ENCODE peak calls at places on chromosome 11, in eight cellular contexts. Q is cardiac muscle cell; Z is AG08395; F is A549; H is Ammon's horn; T is activated T-helper 9 cell treated with anti-CD3 and anti-CD28 coated beads, Interleukin-2, amount 50 U/mL, for 16 hours; L is fibroblast of the aortic adventitia; J is sciatic nerve. W is an unnamed sample.

GRCh38 chr11:96145163-96145585 is 197.8 kb downstream of the MAML2 start:
- DNase-seq in Q (no peak), Z (no peak), F (no peak), H (no peak), T (no peak), L (peak; percentile 33), J (no peak), W (no peak)

GRCh38 chr11:65013130-65013691 is 749 bp upstream of the ARL2 start:
- DNase-seq in Q (no peak), Z (peak; percentile 94), F (peak; percentile 94), H (peak; percentile 91), T (peak; percentile 86), L (peak; percentile 86), J (peak; percentile 93), W (peak; percentile 95)

GRCh38 chr11:131622193-131622592 is 251.8 kb downstream of the NTM start:
- DNase-seq in Q (no peak), Z (no peak), F (no peak), H (no peak), T (no peak), L (no peak), J (no peak), W (no peak)

GRCh38 chr11:73271936-73272679 is at the start of gene P2RY6:
- DNase-seq in Q (no peak), Z (peak; percentile 61), F (peak; percentile 97), H (peak; percentile 58), T (no peak), L (peak; percentile 34), J (peak; percentile 58), W (no peak)

GRCh38 chr11:11620966-11621880 is 582 bp downstream of the GALNT18 start:
- DNase-seq in Q (peak; percentile 32), Z (peak; percentile 7), F (peak; percentile 21), H (peak; percentile 61), T (no peak), L (peak; percentile 11), J (peak; percentile 69), W (peak; percentile 12)

GRCh38 chr11:70317576-70318305 is 47.3 kb downstream of the PPFIA1 start:
- DNase-seq in Q (no peak), Z (no peak), F (no peak), H (no peak), T (no peak), L (no peak), J (no peak), W (no peak)

GRCh38 chr11:6693342-6694228 is 10.4 kb upstream of the MRPL17 start:
- DNase-seq in Q (no peak), Z (no peak), F (no peak), H (no peak), T (peak; percentile 27), L (peak; percentile 92), J (no peak), W (no peak)

GRCh38 chr11:129637983-129638776 is 177.5 kb upstream of the TMEM45B start:
- DNase-seq in Q (no peak), Z (no peak), F (no peak), H (no peak), T (no peak), L (no peak), J (no peak), W (no peak)

GRCh38 chr11:123211981-123212380 is 16.9 kb upstream of the CLMP start:
- DNase-seq in Q (no peak), Z (no peak), F (no peak), H (no peak), T (no peak), L (peak; percentile 15), J (no peak), W (no peak)

GRCh38 chr11:97290444-97291041 is 900.7 kb downstream of the JRKL start:
- DNase-seq in Q (peak; percentile 16), Z (no peak), F (no peak), H (no peak), T (no peak), L (no peak), J (no peak), W (no peak)

GRCh38 chr11:76736773-76737495 is 46.2 kb upstream of the TSKU start:
- DNase-seq in Q (no peak), Z (no peak), F (no peak), H (no peak), T (no peak), L (no peak), J (no peak), W (no peak)

W was measured in K562.